ENCODE peak calls at places on chromosomes 7 and 10, in eight cellular contexts. N is gastrocnemius medialis, L is keratinocyte, I is body of pancreas, O is PC-3, A is fibroblast of lung, P is IMR-90, H is heart left ventricle. G is an unnamed sample. For H3K36me3 and H3K4me1, the result is how much of the 10 kb centered on the place peaks cover.

GRCh38 chr10:44925224-44925623 is 14.1 kb downstream of the TMEM72 start:
- DNase-seq in N (no peak), L (no peak), I (no peak), O (peak), A (peak), P (peak), H (no peak), G (no peak)

GRCh38 chr7:22582860-22583640 is 83.1 kb upstream of the STEAP1B start:
- DNase-seq in N (no peak), L (peak), I (peak), O (peak), A (peak), P (peak), H (no peak), G (peak)

GRCh38 chr10:49112851-49113250 is 2.5 kb downstream of the VSTM4 start:
- DNase-seq in N (no peak), L (no peak), I (no peak), O (no peak), A (no peak), P (no peak), H (no peak), G (no peak)

GRCh38 chr7:1223196-1224092 is 9.2 kb upstream of the UNCX start:
- DNase-seq in N (no peak), L (no peak), I (no peak), O (no peak), A (no peak), P (no peak), H (no peak), G (no peak)

GRCh38 chr10:130498934-130499333 is 362.7 kb downstream of the GLRX3 start:
- DNase-seq in N (no peak), L (no peak), I (no peak), O (no peak), A (no peak), P (no peak), H (no peak), G (no peak)

GRCh38 chr7:32472015-32472414 is 18.2 kb downstream of the LSM5 start:
- DNase-seq in N (no peak), L (no peak), I (no peak), O (no peak), A (no peak), P (no peak), H (no peak), G (no peak)

GRCh38 chr7:33705333-33705833 is 200.0 kb upstream of the BMPER start:
- DNase-seq in N (no peak), L (no peak), I (no peak), O (no peak), A (no peak), P (no peak), H (no peak), G (no peak)

GRCh38 chr7:142908290-142908689 is 22.7 kb upstream of the TRPV6 start:
- DNase-seq in N (no peak), L (no peak), I (no peak), O (no peak), A (no peak), P (no peak), H (no peak), G (no peak)

GRCh38 chr7:100515072-100515532 is 23.9 kb upstream of the AGFG2 start:
- DNase-seq in N (no peak), L (no peak), I (no peak), O (peak), A (peak), P (peak), H (no peak), G (no peak)

GRCh38 chr7:35982600-35982999 is 170.5 kb upstream of the EEPD1 start:
- DNase-seq in N (no peak), L (no peak), I (no peak), O (no peak), A (no peak), P (no peak), H (no peak), G (no peak)

GRCh38 chr10:70761031-70761601 is 24.1 kb downstream of the TBATA start:
- DNase-seq in N (no peak), L (no peak), I (no peak), O (peak), A (no peak), P (no peak), H (no peak), G (no peak)

GRCh38 chr10:132276706-132277105 is 31.0 kb downstream of the STK32C start:
- DNase-seq in N (no peak), L (no peak), I (no peak), O (no peak), A (no peak), P (no peak), H (peak), G (no peak)

GRCh38 chr10:48523820-48524758 is 80.8 kb downstream of the ARHGAP22 start:
- DNase-seq in N (no peak), L (no peak), I (no peak), O (peak), A (no peak), P (no peak), H (no peak), G (no peak)

GRCh38 chr7:221996-222715 is 29.8 kb downstream of the FAM20C start:
- DNase-seq in N (no peak), L (no peak), I (no peak), O (no peak), A (no peak), P (no peak), H (peak), G (no peak)

GRCh38 chr7:132576723-132577089 is 436 bp upstream of the PLXNA4 start:
- DNase-seq in N (no peak), L (no peak), I (no peak), O (no peak), A (no peak), P (no peak), H (peak), G (no peak)

GRCh38 chr10:11720260-11720741 is 21.9 kb upstream of the ECHDC3 start:
- DNase-seq in N (no peak), L (no peak), I (peak), O (no peak), A (no peak), P (no peak), H (no peak), G (no peak)

GRCh38 chr7:17463511-17464085 is 165.1 kb downstream of the AHR start:
- DNase-seq in N (no peak), L (no peak), I (no peak), O (no peak), A (no peak), P (no peak), H (no peak), G (no peak)

GRCh38 chr7:111082351-111082750 is 8.6 kb upstream of the LRRN3 start:
- DNase-seq in N (no peak), L (no peak), I (no peak), O (no peak), A (peak), P (peak), H (no peak), G (no peak)

GRCh38 chr7:127874951-127875608 is 156.2 kb downstream of the LRRC4 start:
- DNase-seq in N (no peak), L (no peak), I (no peak), O (no peak), A (peak), P (peak), H (no peak), G (no peak)

GRCh38 chr7:55963584-55964168 is 709 bp upstream of the NIPSNAP2 start:
- DNase-seq in N (no peak), L (no peak), I (no peak), O (no peak), A (no peak), P (no peak), H (peak), G (no peak)

GRCh38 chr10:58107506-58107905 is 160.2 kb downstream of the IPMK start:
- DNase-seq in N (no peak), L (no peak), I (no peak), O (peak), A (peak), P (peak), H (no peak), G (no peak)

GRCh38 chr10:132298038-132298935 is 9.5 kb downstream of the STK32C start:
- DNase-seq in N (no peak), L (no peak), I (no peak), O (no peak), A (no peak), P (no peak), H (peak), G (peak)

GRCh38 chr10:69451784-69452251 is 553 bp downstream of the TSPAN15 start:
- DNase-seq in N (no peak), L (no peak), I (peak), O (peak), A (no peak), P (no peak), H (no peak), G (peak)

GRCh38 chr10:72094574-72094973 is 6.2 kb upstream of the SPOCK2 start:
- DNase-seq in N (no peak), L (no peak), I (no peak), O (no peak), A (no peak), P (peak), H (no peak), G (no peak)

GRCh38 chr10:113496124-113496523 is 56.7 kb upstream of the HABP2 start:
- DNase-seq in N (no peak), L (no peak), I (no peak), O (no peak), A (no peak), P (no peak), H (peak), G (no peak)

GRCh38 chr10:51462076-51462779 is 237.2 kb downstream of the CSTF2T start:
- DNase-seq in N (no peak), L (peak), I (no peak), O (peak), A (peak), P (peak), H (no peak), G (no peak)

GRCh38 chr10:12797471-12798262 is 203.8 kb downstream of the CCDC3 start:
- DNase-seq in N (no peak), L (no peak), I (no peak), O (no peak), A (peak), P (peak), H (no peak), G (no peak)

GRCh38 chr10:78283069-78283682 is 249.5 kb downstream of the RPS24 start:
- DNase-seq in N (no peak), L (no peak), I (no peak), O (no peak), A (no peak), P (no peak), H (no peak), G (no peak)

GRCh38 chr10:78287618-78288017 is 254.0 kb downstream of the RPS24 start:
- DNase-seq in N (no peak), L (no peak), I (no peak), O (no peak), A (no peak), P (no peak), H (no peak), G (no peak)

GRCh38 chr10:78288716-78289115 is 255.1 kb downstream of the RPS24 start:
- DNase-seq in N (no peak), L (no peak), I (no peak), O (no peak), A (no peak), P (no peak), H (no peak), G (no peak)

GRCh38 chr10:78286186-78286585 is 252.5 kb downstream of the RPS24 start:
- DNase-seq in N (no peak), L (no peak), I (no peak), O (no peak), A (no peak), P (no peak), H (no peak), G (no peak)

GRCh38 chr10:78286675-78287074 is 253.0 kb downstream of the RPS24 start:
- DNase-seq in N (no peak), L (no peak), I (no peak), O (no peak), A (no peak), P (no peak), H (no peak), G (no peak)
- TF ChIP-seq CTCF in N (no peak), L (no peak), I (no peak), O (no peak), A (no peak), P (no peak), H (no peak), G (no peak)

GRCh38 chr7:151132461-151133205 is 34.9 kb downstream of the GBX1 start:
- DNase-seq in N (no peak), L (no peak), I (no peak), O (no peak), A (no peak), P (no peak), H (peak), G (no peak)
- H3K36me3 ChIP-seq in N (under half), L (under half), I (under half), O (under half), A (under half), P (half or more), H (half or more), G (under half)

GRCh38 chr10:6301482-6302083 is 98.9 kb downstream of the PFKFB3 start:
- DNase-seq in N (no peak), L (no peak), I (no peak), O (peak), A (peak), P (no peak), H (no peak), G (no peak)
- H3K4me1 ChIP-seq in N (under half), L (under half), I (under half), O (under half), A (under half), P (under half), H (under half), G (under half)

GRCh38 chr10:89555688-89556445 is 20.5 kb upstream of the SLC16A12 start:
- DNase-seq in N (no peak), L (no peak), I (no peak), O (peak), A (peak), P (peak), H (peak), G (no peak)
- TF ChIP-seq CTCF in N (no peak), L (peak), I (peak), O (peak), A (no peak), P (peak), H (peak), G (no peak)

DNA sequence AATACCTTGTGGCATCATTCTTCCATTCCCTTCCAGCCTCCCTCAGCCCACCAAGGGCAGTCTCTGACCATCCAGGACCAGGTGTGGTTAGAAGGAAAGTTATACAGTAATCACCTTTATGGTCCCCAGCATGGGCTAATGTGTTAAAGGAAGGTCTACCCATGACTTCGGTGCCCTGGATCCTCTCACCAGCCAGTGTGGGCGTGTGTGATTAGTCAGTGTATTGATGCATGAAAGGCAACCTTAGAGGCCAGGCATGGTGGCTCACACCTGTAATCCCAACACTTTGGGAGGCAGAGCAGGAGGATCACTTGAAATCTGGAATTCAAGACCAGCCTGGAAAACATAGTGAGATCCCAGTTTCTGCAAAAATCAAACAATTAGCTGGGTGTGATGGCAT is 88.9 kb downstream of the APBB1IP start:
- DNase-seq in N (no peak), L (no peak), I (no peak), O (no peak), A (no peak), P (no peak), H (no peak), G (no peak)
- H3K36me3 ChIP-seq in N (under half), L (under half), I (under half), O (under half), A (under half), P (under half), H (under half), G (under half)

GRCh38 chr10:119368581-119368980 is 161.2 kb downstream of the GRK5 start:
- DNase-seq in N (no peak), L (no peak), I (no peak), O (no peak), A (no peak), P (no peak), H (no peak), G (no peak)
- H3K4me1 ChIP-seq in N (half or more), L (under half), I (under half), O (under half), A (half or more), P (half or more), H (half or more), G (under half)

G was measured in mucosa of descending colon.